ENCODE peak calls at places on chromosomes 1 and 21, in six cellular contexts. E is SK-N-SH; U is stimulated activated CD8-positive, alpha-beta memory T cell treated with anti-CD3 and anti-CD28 coated beads, Interleukin-2, amount 100 ng/mL, for 1 hour; T is amniotic stem cell; G is RPMI8226; L is mesendoderm. A is an unnamed sample.

GRCh38 chr1:97911266-97912215 is 9.3 kb downstream of the DPYD start:
- DNase-seq in E (no peak), U (no peak), T (no peak), G (no peak), L (no peak), A (no peak)

GRCh38 chr1:46219551-46220520 is 16.7 kb downstream of the LURAP1 start:
- DNase-seq in E (no peak), U (no peak), T (no peak), G (no peak), L (no peak), A (no peak)

GRCh38 chr1:178411756-178412399 is 84.9 kb downstream of the CLEC20A start:
- DNase-seq in E (no peak), U (no peak), T (no peak), G (no peak), L (no peak), A (no peak)

GRCh38 chr1:102174259-102174863 is 177.6 kb upstream of the OLFM3 start:
- DNase-seq in E (no peak), U (no peak), T (no peak), G (peak; percentile 24), L (peak; percentile 63), A (peak; percentile 39)

GRCh38 chr1:43048601-43049011 is 89.9 kb upstream of the SLC2A1 start:
- DNase-seq in E (no peak), U (no peak), T (no peak), G (no peak), L (peak; percentile 48), A (no peak)

GRCh38 chr1:31791131-31791858 is 24.5 kb downstream of the SPOCD1 start:
- DNase-seq in E (no peak), U (no peak), T (no peak), G (no peak), L (no peak), A (no peak)

GRCh38 chr1:156114101-156114918 is at the start of gene LMNA:
- DNase-seq in E (peak; percentile 87), U (peak; percentile 55), T (peak; percentile 91), G (peak; percentile 94), L (peak; percentile 96), A (peak; percentile 91)

GRCh38 chr1:68828013-68828412 is 331.1 kb upstream of the DEPDC1 start:
- DNase-seq in E (no peak), U (no peak), T (no peak), G (no peak), L (no peak), A (no peak)

GRCh38 chr1:174197547-174197946 is 38.2 kb downstream of the RABGAP1L start:
- DNase-seq in E (no peak), U (no peak), T (no peak), G (no peak), L (no peak), A (no peak)

GRCh38 chr1:56545711-56546110 is 33.7 kb downstream of the PLPP3 start:
- DNase-seq in E (no peak), U (no peak), T (no peak), G (peak; percentile 47), L (no peak), A (no peak)

GRCh38 chr1:88175631-88176226 is 508.3 kb upstream of the PKN2 start:
- DNase-seq in E (no peak), U (no peak), T (no peak), G (no peak), L (no peak), A (no peak)

GRCh38 chr1:241610056-241610815 is 29.9 kb downstream of the CHML start:
- DNase-seq in E (peak; percentile 8), U (no peak), T (no peak), G (no peak), L (peak; percentile 78), A (peak; percentile 51)

GRCh38 chr1:238530209-238530851 is 639.6 kb upstream of the ZP4 start:
- DNase-seq in E (no peak), U (no peak), T (no peak), G (no peak), L (no peak), A (no peak)

GRCh38 chr1:211305044-211305443 is 21.6 kb upstream of the TRAF5 start:
- DNase-seq in E (no peak), U (no peak), T (peak; percentile 32), G (no peak), L (peak; percentile 66), A (no peak)

GRCh38 chr1:35726814-35727433 is 8.2 kb upstream of the C1orf216 start:
- DNase-seq in E (peak; percentile 76), U (no peak), T (no peak), G (peak; percentile 70), L (peak; percentile 81), A (peak; percentile 58)

GRCh38 chr1:204711947-204712701 is 26.6 kb upstream of the LRRN2 start:
- DNase-seq in E (peak; percentile 58), U (no peak), T (no peak), G (peak; percentile 63), L (peak; percentile 42), A (peak; percentile 51)

GRCh38 chr21:39111928-39112327 is 71.3 kb downstream of the PSMG1 start:
- DNase-seq in E (no peak), U (no peak), T (no peak), G (no peak), L (no peak), A (no peak)

GRCh38 chr1:184770176-184770575 is 15.5 kb upstream of the EDEM3 start:
- DNase-seq in E (no peak), U (no peak), T (no peak), G (no peak), L (no peak), A (peak; percentile 70)